ENCODE peak calls at places on chromosomes 1 and 21, in four cellular contexts. P, Z, R and S are unnamed samples. For H3K27me3, the result is how much of the 10 kb centered on the place peaks cover.

GRCh38 chr21:14741237-14741636 is 195.1 kb upstream of the SAMSN1 start:
- DNase-seq in P (no peak), Z (no peak), R (no peak), S (no peak)

GRCh38 chr1:9410737-9411297 is 118.1 kb downstream of the SPSB1 start:
- DNase-seq in R (no peak), Z (peak), P (no peak), S (no peak)

GRCh38 chr1:13807213-13807612 is 107.2 kb downstream of the PRDM2 start:
- DNase-seq in P (peak), Z (no peak), R (no peak), S (no peak)

GRCh38 chr1:209106861-209107260 is 476.7 kb upstream of the CAMK1G start:
- DNase-seq in P (no peak), R (no peak), Z (no peak), S (no peak)

GRCh38 chr1:13703558-13704485 is 3.8 kb downstream of the PRDM2 start:
- DNase-seq in R (no peak), P (no peak), Z (no peak), S (no peak)

GRCh38 chr21:43600642-43601397 is 58.5 kb downstream of the HSF2BP start:
- DNase-seq in Z (peak), P (no peak), R (no peak), S (no peak)

GRCh38 chr1:71196685-71197084 is 115.8 kb upstream of the ZRANB2 start:
- DNase-seq in R (no peak), Z (peak), P (no peak), S (no peak)

GRCh38 chr1:95287078-95287477 is 53.1 kb downstream of the RWDD3 start:
- DNase-seq in R (no peak), P (no peak), Z (no peak), S (no peak)

GRCh38 chr1:15386128-15386824 is 23.4 kb upstream of the EFHD2 start:
- DNase-seq in P (no peak), Z (no peak), R (no peak), S (no peak)

GRCh38 chr1:207396360-207396759 is 57.8 kb upstream of the CR2 start:
- DNase-seq in R (no peak), Z (no peak), P (no peak), S (no peak)

GRCh38 chr1:119686661-119687060 is 25.1 kb upstream of the PHGDH start:
- DNase-seq in R (no peak), P (peak), Z (no peak), S (no peak)

GRCh38 chr1:91885331-91885715 is 628 bp downstream of the TGFBR3 start:
- DNase-seq in R (peak), Z (peak), P (no peak), S (no peak)

GRCh38 chr1:189149547-189150375 is 1327.9 kb downstream of the BRINP3 start:
- DNase-seq in Z (no peak), R (no peak), P (no peak), S (no peak)

DNA sequence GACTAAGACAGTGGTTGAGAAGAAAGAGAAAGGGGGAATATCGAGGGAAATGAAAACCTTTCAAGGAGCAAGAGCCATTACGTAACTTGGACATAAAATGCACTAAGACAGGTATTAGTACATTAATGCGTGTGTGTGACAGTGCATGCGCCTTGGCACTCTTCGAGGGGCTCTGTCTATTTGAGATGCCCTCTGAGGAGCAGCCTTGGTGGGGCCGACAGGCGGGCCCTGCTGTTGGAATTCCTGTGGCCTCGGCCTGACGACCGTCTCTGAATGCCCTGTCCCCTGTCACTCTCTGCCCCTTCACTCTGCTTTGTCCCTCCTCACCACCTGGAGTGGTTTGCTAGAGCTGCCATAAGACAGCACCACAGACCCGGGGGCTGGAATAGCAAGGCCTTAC is 12.3 kb downstream of the HUNK start:
- DNase-seq in R (no peak), Z (no peak), P (no peak), S (no peak)
- H3K27me3 ChIP-seq in R (under half), Z (under half), P (under half), S (under half)

GRCh38 chr1:160907976-160908375 is 23.0 kb upstream of the ITLN1 start:
- DNase-seq in R (no peak), P (no peak), Z (no peak), S (no peak)
- H3K27ac ChIP-seq in R (no peak), P (no peak), Z (no peak), S (no peak)

GRCh38 chr1:11982010-11982392 is 1.8 kb downstream of the MFN2 start:
- DNase-seq in R (no peak), Z (peak), P (no peak), S (no peak)
- TF ChIP-seq CTCF in R (no peak), Z (peak), P (no peak), S (no peak)

GRCh38 chr21:42363331-42363730 is 3.0 kb downstream of the TFF1 start:
- DNase-seq in R (no peak), P (no peak), Z (no peak), S (no peak)
- H3K27me3 ChIP-seq in R (under half), P (under half), Z (under half), S (under half)

GRCh38 chr1:114344656-114345055 is 166.3 kb downstream of the TRIM33 start:
- DNase-seq in R (no peak), P (no peak), Z (peak), S (no peak)

GRCh38 chr1:114339379-114339778 is 171.6 kb downstream of the TRIM33 start:
- DNase-seq in R (no peak), Z (no peak), P (no peak), S (no peak)

GRCh38 chr1:114342376-114342775 is 168.6 kb downstream of the TRIM33 start:
- DNase-seq in P (no peak), Z (no peak), R (peak), S (no peak)

GRCh38 chr1:114340906-114341698 is 169.9 kb downstream of the TRIM33 start:
- DNase-seq in R (no peak), P (no peak), Z (no peak), S (no peak)

DNA sequence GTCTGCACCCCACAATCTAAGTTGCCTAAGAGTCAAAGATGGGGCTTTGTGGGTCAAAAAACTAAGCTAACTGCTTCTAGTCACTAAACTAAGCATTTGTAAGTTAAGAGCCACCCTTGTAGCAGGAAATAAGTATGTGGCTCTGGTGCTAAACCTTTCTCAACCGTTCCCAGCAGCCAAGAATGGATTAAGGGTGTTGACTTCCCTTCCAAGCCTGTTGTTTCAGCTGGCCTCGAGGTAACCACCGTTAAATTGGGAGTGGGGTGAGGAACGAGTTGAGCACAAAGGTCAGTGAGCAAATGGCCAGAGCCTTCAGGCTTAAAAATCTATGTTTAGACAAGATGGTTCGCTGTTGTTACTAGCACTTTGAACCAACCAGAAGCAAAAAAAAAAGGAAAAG is 169.1 kb downstream of the TRIM33 start:
- DNase-seq in R (no peak), P (no peak), Z (no peak), S (no peak)
- H3K27ac ChIP-seq in R (peak), P (no peak), Z (no peak), S (no peak)

GRCh38 chr1:154431586-154432373 is 26.6 kb downstream of the IL6R start:
- DNase-seq in R (no peak), P (no peak), Z (peak), S (peak)

GRCh38 chr1:154427173-154428139 is 22.3 kb downstream of the IL6R start:
- DNase-seq in R (no peak), P (no peak), Z (peak), S (peak)

GRCh38 chr1:154430903-154431302 is 25.8 kb downstream of the IL6R start:
- DNase-seq in Z (no peak), P (no peak), R (no peak), S (no peak)

GRCh38 chr1:154429841-154430611 is 24.9 kb downstream of the IL6R start:
- DNase-seq in Z (no peak), R (no peak), P (no peak), S (no peak)

DNA sequence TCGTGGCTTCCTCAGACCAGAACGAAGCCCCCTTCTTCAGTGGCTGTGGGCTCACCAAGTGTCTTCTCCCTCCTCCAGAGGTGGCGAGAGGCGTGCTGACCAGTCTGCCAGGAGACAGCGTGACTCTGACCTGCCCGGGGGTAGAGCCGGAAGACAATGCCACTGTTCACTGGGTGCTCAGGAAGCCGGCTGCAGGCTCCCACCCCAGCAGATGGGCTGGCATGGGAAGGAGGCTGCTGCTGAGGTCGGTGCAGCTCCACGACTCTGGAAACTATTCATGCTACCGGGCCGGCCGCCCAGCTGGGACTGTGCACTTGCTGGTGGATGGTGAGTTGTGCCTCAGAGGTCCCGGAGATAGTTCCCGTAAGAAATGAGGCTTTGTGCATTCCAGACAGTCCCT is 24.0 kb downstream of the IL6R start:
- DNase-seq in Z (no peak), R (no peak), P (no peak), S (no peak)
- TF ChIP-seq CTCF in Z (no peak), R (no peak), P (no peak), S (no peak)

GRCh38 chr1:68511254-68511653 is 14.4 kb upstream of the DEPDC1 start:
- DNase-seq in Z (no peak), R (no peak), P (no peak), S (no peak)
- H3K27me3 ChIP-seq in Z (under half), R (under half), P (under half), S (under half)